ENCODE peak calls at places on chromosomes 12 and 14, in eight cellular contexts. N is K562, Z is mucosa of descending colon, P is transverse colon, H is gastrocnemius medialis, S is AG04450, K is PC-3, Q is cardiac fibroblast. F is an unnamed sample.
A peak's percentile ranks its signal among the peaks of the same experiment; 100 is the strongest.

GRCh38 chr12:68565391-68565903 is 45.3 kb upstream of the RAP1B start:
- DNase-seq in Q (peak; percentile 80), H (no peak), N (no peak), Z (no peak), P (no peak), K (peak; percentile 96), S (no peak), F (peak; percentile 84)

GRCh38 chr12:57632369-57632897 is 568 bp downstream of the B4GALNT1 start:
- DNase-seq in N (peak; percentile 78), P (no peak), K (peak; percentile 25), H (peak; percentile 33), Z (no peak), S (no peak), Q (no peak), F (no peak)

GRCh38 chr12:52796429-52796794 is 495 bp upstream of the KRT3 start:
- DNase-seq in H (no peak), Q (no peak), N (no peak), P (no peak), S (no peak), Z (no peak), K (no peak), F (no peak)

GRCh38 chr14:94671870-94672444 is 59.8 kb downstream of the SERPINA3 start:
- DNase-seq in Z (no peak), Q (peak; percentile 34), S (no peak), H (no peak), N (no peak), K (peak; percentile 8), P (no peak), F (no peak)

GRCh38 chr12:74722709-74723108 is 185.1 kb downstream of the ATXN7L3B start:
- DNase-seq in N (no peak), K (no peak), Q (no peak), P (no peak), H (no peak), S (no peak), Z (no peak), F (no peak)

GRCh38 chr14:38150075-38150474 is 57.6 kb upstream of the SSTR1 start:
- DNase-seq in Z (no peak), K (no peak), N (no peak), S (no peak), H (no peak), P (no peak), Q (no peak), F (no peak)

GRCh38 chr14:104604461-104605449 is at the start of gene TMEM179:
- DNase-seq in Q (peak; percentile 10), K (peak; percentile 16), P (no peak), N (peak; percentile 84), S (no peak), H (no peak), Z (no peak), F (no peak)

GRCh38 chr14:61611880-61612630 is 83.3 kb upstream of the HIF1A start:
- DNase-seq in P (no peak), H (no peak), S (no peak), Z (no peak), Q (no peak), K (no peak), N (no peak), F (no peak)

GRCh38 chr14:49923881-49924280 is 31.0 kb downstream of the ARF6 start:
- DNase-seq in S (no peak), K (no peak), Q (no peak), Z (no peak), N (no peak), P (no peak), H (no peak), F (no peak)

GRCh38 chr12:65825573-65826512 is 1.6 kb downstream of the HMGA2 start:
- DNase-seq in S (no peak), N (no peak), H (no peak), Q (peak; percentile 42), P (peak; percentile 33), Z (peak; percentile 63), K (peak; percentile 14), F (no peak)
- H3K4me3 ChIP-seq in S (peak overlapping the region; percentile 69), N (no peak overlapping the region), H (peak overlapping the region; percentile 55), Q (peak overlapping the region; percentile 84), P (peak overlapping the region; percentile 64), Z (peak overlapping the region; percentile 59), K (peak overlapping the region; percentile 92), F (peak overlapping the region; percentile 77)

GRCh38 chr12:49537709-49538601 is 875 bp upstream of the KCNH3 start:
- DNase-seq in H (no peak), N (peak; percentile 41), K (peak; percentile 15), P (no peak), Q (no peak), Z (no peak), S (no peak), F (no peak)
- TF ChIP-seq CTCF in H (no peak), N (no peak), K (no peak), P (no peak), Q (no peak), Z (no peak), S (no peak), F (no peak)

GRCh38 chr12:120229071-120229582 is 28.2 kb upstream of the RPLP0 start:
- DNase-seq in Q (no peak), S (no peak), Z (no peak), K (peak; percentile 47), H (peak; percentile 49), N (peak; percentile 77), P (no peak), F (no peak)
- H3K4me3 ChIP-seq in Q (no peak overlapping the region), S (no peak overlapping the region), Z (no peak overlapping the region), K (peak overlapping the region; percentile 60), H (peak overlapping the region; percentile 27), N (peak overlapping the region; percentile 7), P (no peak overlapping the region), F (no peak overlapping the region)

GRCh38 chr14:54975856-54976255 is 51.0 kb downstream of the WDHD1 start:
- DNase-seq in K (no peak), Q (peak; percentile 26), H (no peak), Z (no peak), N (no peak), S (no peak), P (no peak), F (no peak)

GRCh38 chr14:54976316-54976715 is 50.6 kb downstream of the WDHD1 start:
- DNase-seq in H (no peak), Q (peak; percentile 89), S (peak; percentile 30), N (no peak), K (peak; percentile 54), Z (no peak), P (no peak), F (peak; percentile 40)

GRCh38 chr14:54979039-54979438 is 47.9 kb downstream of the WDHD1 start:
- DNase-seq in P (no peak), Q (no peak), N (no peak), H (no peak), K (no peak), S (no peak), Z (no peak), F (no peak)

GRCh38 chr14:54985156-54985555 is 41.7 kb downstream of the WDHD1 start:
- DNase-seq in Q (no peak), N (no peak), Z (no peak), K (no peak), P (no peak), S (no peak), H (no peak), F (no peak)

GRCh38 chr14:54981698-54982097 is 45.2 kb downstream of the WDHD1 start:
- DNase-seq in K (peak; percentile 42), P (no peak), H (no peak), S (no peak), Q (peak; percentile 48), Z (no peak), N (no peak), F (no peak)
- TF ChIP-seq CTCF in K (peak; percentile 59), P (peak; percentile 19), H (no peak), S (peak; percentile 14), Q (peak; percentile 2), Z (no peak), N (no peak), F (no peak)

DNA sequence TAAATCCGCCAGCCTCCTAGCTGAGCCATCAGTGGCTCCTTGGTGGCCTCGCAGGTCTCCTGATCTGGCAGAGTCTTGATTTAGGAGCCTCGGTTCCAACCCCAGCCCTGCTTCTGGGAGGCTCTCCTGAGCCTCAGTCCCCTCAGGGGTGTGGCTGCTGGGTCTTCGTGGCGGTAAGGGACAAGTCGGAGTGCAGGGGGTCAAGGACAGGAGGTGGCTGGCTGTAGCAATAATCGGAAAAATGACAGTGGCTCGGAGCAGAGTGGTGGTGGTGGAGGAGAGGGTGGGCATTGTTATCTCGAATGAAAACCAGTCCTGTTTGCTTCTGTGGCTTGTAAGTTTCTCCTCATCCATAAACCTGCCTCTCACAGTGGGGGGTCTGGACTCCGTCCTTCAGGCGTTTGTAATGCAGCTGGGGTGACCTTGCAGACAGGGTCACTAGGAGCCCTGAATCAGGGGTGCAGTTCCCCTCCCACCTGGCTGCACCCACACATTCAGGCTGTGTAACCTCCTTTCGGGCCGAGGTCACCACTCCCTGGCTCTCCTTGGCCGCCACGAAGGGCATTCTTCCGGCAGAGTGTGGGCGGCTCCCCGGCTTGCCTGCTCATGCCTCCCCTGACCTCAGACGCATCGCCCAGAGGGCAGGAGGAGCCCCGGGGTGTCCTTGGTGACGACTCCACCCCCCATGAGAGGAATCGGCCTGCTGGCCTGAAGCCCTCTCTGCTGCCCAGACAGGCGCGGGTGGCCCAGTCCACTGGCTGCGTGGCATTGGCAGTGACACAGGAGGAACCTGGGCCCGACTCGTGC is 8.1 kb downstream of the BCL7A start:
- DNase-seq in Q (no peak), S (no peak), N (peak; percentile 29), Z (no peak), P (no peak), H (no peak), K (no peak), F (no peak)
- H3K4me3 ChIP-seq in Q (no peak overlapping the region), S (no peak overlapping the region), N (no peak overlapping the region), Z (no peak overlapping the region), P (no peak overlapping the region), H (no peak overlapping the region), K (no peak overlapping the region), F (no peak overlapping the region)

GRCh38 chr12:122064034-122064777 is 14.3 kb upstream of the MLXIP start:
- DNase-seq in N (peak; percentile 96), K (peak; percentile 82), P (peak; percentile 88), H (peak; percentile 90), Q (peak; percentile 99), Z (peak; percentile 90), S (no peak), F (peak; percentile 81)
- TF ChIP-seq CTCF in N (peak; percentile 82), K (peak; percentile 57), P (peak; percentile 56), H (peak; percentile 29), Q (peak; percentile 69), Z (no peak), S (peak; percentile 47), F (peak; percentile 52)

F was measured in AG04449.